ENCODE peak calls at places on chromosomes 12 and 14, in five cellular contexts. One of them, this sample, is unnamed.

GRCh38 chr14:77066555-77067172 is 31.4 kb upstream of the CIPC start:
- DNase-seq in endothelial cell: no peak
- DNase-seq in fibroblast of the aortic adventitia: peak; percentile 22
- DNase-seq in uterus: no peak
- DNase-seq in pancreas: no peak
- DNase-seq in this sample: no peak

GRCh38 chr14:104037074-104037473 is 48.4 kb upstream of the ASPG start:
- DNase-seq in endothelial cell: no peak
- DNase-seq in fibroblast of the aortic adventitia: no peak
- DNase-seq in uterus: no peak
- DNase-seq in pancreas: no peak
- DNase-seq in this sample: no peak

GRCh38 chr14:87869619-87870583 is 123.1 kb downstream of the GALC start:
- DNase-seq in endothelial cell: no peak
- DNase-seq in fibroblast of the aortic adventitia: peak; percentile 79
- DNase-seq in uterus: peak; percentile 29
- DNase-seq in pancreas: no peak
- DNase-seq in this sample: no peak

GRCh38 chr14:50795909-50796308 is 35.1 kb downstream of the NIN start:
- DNase-seq in endothelial cell: no peak
- DNase-seq in fibroblast of the aortic adventitia: no peak
- DNase-seq in uterus: no peak
- DNase-seq in pancreas: no peak
- DNase-seq in this sample: no peak

GRCh38 chr12:122062832-122063690 is 15.5 kb upstream of the MLXIP start:
- DNase-seq in endothelial cell: peak; percentile 22
- DNase-seq in fibroblast of the aortic adventitia: peak; percentile 89
- DNase-seq in uterus: peak; percentile 87
- DNase-seq in pancreas: peak; percentile 63
- DNase-seq in this sample: no peak

GRCh38 chr12:50948798-50949197 is 3.5 kb upstream of the HIGD1C start:
- DNase-seq in endothelial cell: no peak
- DNase-seq in fibroblast of the aortic adventitia: no peak
- DNase-seq in uterus: no peak
- DNase-seq in pancreas: no peak
- DNase-seq in this sample: no peak

GRCh38 chr14:53128303-53128702 is 24.8 kb downstream of the DDHD1 start:
- DNase-seq in endothelial cell: no peak
- DNase-seq in fibroblast of the aortic adventitia: peak; percentile 16
- DNase-seq in uterus: no peak
- DNase-seq in pancreas: no peak
- DNase-seq in this sample: no peak

GRCh38 chr12:97177482-97177881 is 270.4 kb downstream of the NEDD1 start:
- DNase-seq in endothelial cell: no peak
- DNase-seq in fibroblast of the aortic adventitia: no peak
- DNase-seq in uterus: no peak
- DNase-seq in pancreas: no peak
- DNase-seq in this sample: no peak

GRCh38 chr14:104515059-104515810 is 64.3 kb upstream of the C14orf180 start:
- DNase-seq in endothelial cell: no peak
- DNase-seq in fibroblast of the aortic adventitia: no peak
- DNase-seq in uterus: no peak
- DNase-seq in pancreas: no peak
- DNase-seq in this sample: no peak

GRCh38 chr12:120944645-120945217 is 33.6 kb upstream of the HNF1A start:
- DNase-seq in endothelial cell: peak; percentile 72
- DNase-seq in fibroblast of the aortic adventitia: peak; percentile 50
- DNase-seq in uterus: no peak
- DNase-seq in pancreas: peak; percentile 60
- DNase-seq in this sample: peak; percentile 57

GRCh38 chr12:94954029-94954685 is 49.3 kb downstream of the NDUFA12 start:
- DNase-seq in endothelial cell: no peak
- DNase-seq in fibroblast of the aortic adventitia: peak; percentile 64
- DNase-seq in uterus: no peak
- DNase-seq in pancreas: no peak
- DNase-seq in this sample: no peak

GRCh38 chr14:61365667-61366194 is 44.4 kb downstream of the PRKCH start:
- DNase-seq in endothelial cell: no peak
- DNase-seq in fibroblast of the aortic adventitia: peak; percentile 10
- DNase-seq in uterus: no peak
- DNase-seq in pancreas: no peak
- DNase-seq in this sample: no peak

GRCh38 chr12:57837779-57838562 is 8.6 kb downstream of the CTDSP2 start:
- DNase-seq in endothelial cell: no peak
- DNase-seq in fibroblast of the aortic adventitia: peak; percentile 84
- DNase-seq in uterus: no peak
- DNase-seq in pancreas: no peak
- DNase-seq in this sample: no peak

GRCh38 chr14:40312296-40312695 is 880.1 kb upstream of the FBXO33 start:
- DNase-seq in endothelial cell: no peak
- DNase-seq in fibroblast of the aortic adventitia: no peak
- DNase-seq in uterus: no peak
- DNase-seq in pancreas: no peak
- DNase-seq in this sample: no peak

GRCh38 chr14:96711559-96712267 is 85.5 kb upstream of the VRK1 start:
- DNase-seq in endothelial cell: no peak
- DNase-seq in fibroblast of the aortic adventitia: no peak
- DNase-seq in uterus: no peak
- DNase-seq in pancreas: no peak
- DNase-seq in this sample: no peak

GRCh38 chr14:78933948-78934524 is 763.9 kb downstream of the NRXN3 start:
- DNase-seq in endothelial cell: peak; percentile 19
- DNase-seq in fibroblast of the aortic adventitia: peak; percentile 43
- DNase-seq in uterus: no peak
- DNase-seq in pancreas: no peak
- DNase-seq in this sample: no peak

GRCh38 chr14:103021817-103022668 is 35.3 kb downstream of the CDC42BPB start:
- DNase-seq in endothelial cell: no peak
- DNase-seq in fibroblast of the aortic adventitia: peak; percentile 16
- DNase-seq in uterus: no peak
- DNase-seq in pancreas: no peak
- DNase-seq in this sample: no peak

GRCh38 chr14:20436363-20436755 is 393 bp upstream of the KLHL33 start:
- DNase-seq in endothelial cell: no peak
- DNase-seq in fibroblast of the aortic adventitia: peak; percentile 76
- DNase-seq in uterus: no peak
- DNase-seq in pancreas: no peak
- DNase-seq in this sample: no peak

GRCh38 chr12:91219511-91219910 is 36.9 kb upstream of the DCN start:
- DNase-seq in endothelial cell: no peak
- DNase-seq in fibroblast of the aortic adventitia: peak; percentile 78
- DNase-seq in uterus: no peak
- DNase-seq in pancreas: no peak
- DNase-seq in this sample: no peak

GRCh38 chr14:99401624-99402282 is 78.9 kb downstream of the SETD3 start:
- DNase-seq in endothelial cell: no peak
- DNase-seq in fibroblast of the aortic adventitia: no peak
- DNase-seq in uterus: no peak
- DNase-seq in pancreas: no peak
- DNase-seq in this sample: no peak

GRCh38 chr14:100900837-100901390 is 2.6 kb downstream of the RTL1 start:
- DNase-seq in endothelial cell: peak; percentile 84
- DNase-seq in fibroblast of the aortic adventitia: no peak
- DNase-seq in uterus: no peak
- DNase-seq in pancreas: peak; percentile 30
- DNase-seq in this sample: no peak

GRCh38 chr12:116609715-116610114 is 50.5 kb downstream of the MAP1LC3B2 start:
- DNase-seq in endothelial cell: peak; percentile 50
- DNase-seq in fibroblast of the aortic adventitia: no peak
- DNase-seq in uterus: no peak
- DNase-seq in pancreas: no peak
- DNase-seq in this sample: no peak

GRCh38 chr14:97978336-97978735 is 1181.2 kb downstream of the VRK1 start:
- DNase-seq in endothelial cell: peak; percentile 64
- DNase-seq in fibroblast of the aortic adventitia: peak; percentile 49
- DNase-seq in uterus: peak; percentile 80
- DNase-seq in pancreas: peak; percentile 82
- DNase-seq in this sample: no peak

GRCh38 chr12:122659579-122659978 is 43.6 kb downstream of the HCAR2 start:
- DNase-seq in endothelial cell: no peak
- DNase-seq in fibroblast of the aortic adventitia: no peak
- DNase-seq in uterus: no peak
- DNase-seq in pancreas: no peak
- DNase-seq in this sample: no peak

GRCh38 chr14:69615471-69616407 is 4.3 kb downstream of the SUSD6 start:
- DNase-seq in endothelial cell: no peak
- DNase-seq in fibroblast of the aortic adventitia: peak; percentile 87
- DNase-seq in uterus: peak; percentile 84
- DNase-seq in pancreas: no peak
- DNase-seq in this sample: peak; percentile 27

GRCh38 chr12:6361834-6362233 is 13.5 kb downstream of the SCNN1A start:
- DNase-seq in endothelial cell: no peak
- DNase-seq in fibroblast of the aortic adventitia: no peak
- DNase-seq in uterus: no peak
- DNase-seq in pancreas: no peak
- DNase-seq in this sample: no peak

GRCh38 chr12:93140801-93141200 is 211.7 kb upstream of the EEA1 start:
- DNase-seq in endothelial cell: no peak
- DNase-seq in fibroblast of the aortic adventitia: no peak
- DNase-seq in uterus: no peak
- DNase-seq in pancreas: no peak
- DNase-seq in this sample: no peak

GRCh38 chr12:78331764-78332163 is 501.1 kb downstream of the NAV3 start:
- DNase-seq in endothelial cell: no peak
- DNase-seq in fibroblast of the aortic adventitia: no peak
- DNase-seq in uterus: no peak
- DNase-seq in pancreas: no peak
- DNase-seq in this sample: no peak

GRCh38 chr14:101963611-101964296 is 619 bp upstream of the DYNC1H1 start:
- DNase-seq in endothelial cell: no peak
- DNase-seq in fibroblast of the aortic adventitia: no peak
- DNase-seq in uterus: no peak
- DNase-seq in pancreas: peak; percentile 43
- DNase-seq in this sample: no peak

GRCh38 chr12:23564454-23564853 is 385.0 kb downstream of the SOX5 start:
- DNase-seq in endothelial cell: no peak
- DNase-seq in fibroblast of the aortic adventitia: no peak
- DNase-seq in uterus: no peak
- DNase-seq in pancreas: no peak
- DNase-seq in this sample: no peak

GRCh38 chr12:2642176-2642892 is 152.4 kb upstream of the FKBP4 start:
- DNase-seq in endothelial cell: no peak
- DNase-seq in fibroblast of the aortic adventitia: no peak
- DNase-seq in uterus: peak; percentile 8
- DNase-seq in pancreas: no peak
- DNase-seq in this sample: no peak

GRCh38 chr12:2640281-2640680 is 154.5 kb upstream of the FKBP4 start:
- DNase-seq in endothelial cell: no peak
- DNase-seq in fibroblast of the aortic adventitia: peak; percentile 78
- DNase-seq in uterus: peak; percentile 25
- DNase-seq in pancreas: no peak
- DNase-seq in this sample: no peak

GRCh38 chr12:2640709-2641108 is 154.1 kb upstream of the FKBP4 start:
- DNase-seq in endothelial cell: no peak
- DNase-seq in fibroblast of the aortic adventitia: peak; percentile 95
- DNase-seq in uterus: peak; percentile 70
- DNase-seq in pancreas: no peak
- DNase-seq in this sample: no peak

GRCh38 chr12:2641761-2642160 is 153.0 kb upstream of the FKBP4 start:
- DNase-seq in endothelial cell: no peak
- DNase-seq in fibroblast of the aortic adventitia: no peak
- DNase-seq in uterus: peak; percentile 13
- DNase-seq in pancreas: no peak
- DNase-seq in this sample: no peak

DNA sequence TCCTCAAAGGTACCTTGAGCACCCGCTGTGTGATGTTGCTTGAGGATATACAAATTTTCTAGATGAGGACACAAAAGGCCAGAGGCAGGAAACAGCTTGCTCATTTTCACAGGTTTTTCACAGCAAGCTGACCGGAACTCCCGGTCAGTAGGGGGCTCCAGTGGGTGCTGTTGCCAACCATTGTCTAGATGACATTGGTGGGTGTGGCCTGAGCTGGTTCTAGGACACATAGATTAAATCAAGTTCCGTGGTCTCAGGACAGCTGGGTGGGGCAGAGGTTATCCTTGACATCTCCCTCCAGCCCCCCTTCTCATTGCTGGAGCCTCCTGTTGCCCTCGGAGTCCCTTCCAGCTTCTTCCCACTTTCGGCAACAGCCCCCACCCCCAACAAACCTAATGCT is 153.6 kb upstream of the FKBP4 start:
- DNase-seq in endothelial cell: peak; percentile 54
- DNase-seq in fibroblast of the aortic adventitia: peak; percentile 31
- DNase-seq in uterus: peak; percentile 51
- DNase-seq in pancreas: no peak
- DNase-seq in this sample: no peak
- TF ChIP-seq CTCF in endothelial cell: peak; percentile 29
- TF ChIP-seq CTCF in fibroblast of the aortic adventitia: peak; percentile 38
- TF ChIP-seq CTCF in uterus: no peak
- TF ChIP-seq CTCF in pancreas: no peak
- TF ChIP-seq CTCF in this sample: no peak

DNA sequence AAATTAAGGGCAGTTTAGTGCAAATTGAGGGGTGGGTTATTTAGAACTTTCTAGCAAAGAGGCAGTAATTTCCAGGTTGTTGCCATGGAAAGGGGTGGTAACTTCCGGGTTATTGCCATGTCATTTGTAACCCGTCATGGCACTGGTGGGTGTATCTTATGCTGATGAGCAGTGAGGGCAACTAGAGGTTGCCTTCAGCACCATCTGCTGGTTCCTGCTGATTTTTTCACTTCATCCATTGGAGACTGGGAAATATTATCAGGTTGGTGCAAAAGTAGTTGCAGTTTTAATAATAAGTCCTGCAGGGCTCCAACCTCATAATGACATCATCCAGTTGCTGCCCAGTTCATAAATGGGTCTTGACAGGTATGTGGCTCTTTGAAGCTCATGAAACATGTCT is 24.4 kb upstream of the SERPINA4 start:
- DNase-seq in endothelial cell: no peak
- DNase-seq in fibroblast of the aortic adventitia: no peak
- DNase-seq in uterus: no peak
- DNase-seq in pancreas: no peak
- DNase-seq in this sample: no peak
- TF ChIP-seq CTCF in endothelial cell: no peak
- TF ChIP-seq CTCF in fibroblast of the aortic adventitia: no peak
- TF ChIP-seq CTCF in uterus: no peak
- TF ChIP-seq CTCF in pancreas: no peak
- TF ChIP-seq CTCF in this sample: no peak

GRCh38 chr12:76080729-76081415 is 3.6 kb downstream of the NAP1L1 start:
- DNase-seq in endothelial cell: peak; percentile 22
- DNase-seq in fibroblast of the aortic adventitia: no peak
- DNase-seq in uterus: no peak
- DNase-seq in pancreas: no peak
- DNase-seq in this sample: no peak
- TF ChIP-seq CTCF in endothelial cell: no peak
- TF ChIP-seq CTCF in fibroblast of the aortic adventitia: no peak
- TF ChIP-seq CTCF in uterus: no peak
- TF ChIP-seq CTCF in pancreas: no peak
- TF ChIP-seq CTCF in this sample: no peak

DNA sequence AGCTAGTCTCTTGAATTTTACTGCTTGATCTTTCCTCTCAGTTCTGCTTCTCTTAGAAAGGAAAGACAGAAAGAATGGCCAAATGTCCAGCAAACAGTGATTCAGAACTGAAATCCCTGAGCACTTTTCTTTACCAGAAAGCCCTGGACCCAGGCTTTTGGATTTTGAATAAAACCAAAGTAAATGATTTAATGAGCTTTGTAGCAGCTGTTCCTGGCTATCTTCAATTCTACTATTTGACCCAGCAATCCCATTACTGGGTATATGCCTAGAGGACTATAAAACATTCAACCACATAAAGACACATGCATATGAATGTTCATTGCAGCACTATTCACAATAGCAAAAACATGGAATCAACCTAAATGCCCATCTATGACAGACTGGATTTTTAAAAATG is 187.2 kb downstream of the PRKD1 start:
- DNase-seq in endothelial cell: no peak
- DNase-seq in fibroblast of the aortic adventitia: no peak
- DNase-seq in uterus: no peak
- DNase-seq in pancreas: no peak
- DNase-seq in this sample: no peak
- TF ChIP-seq CTCF in endothelial cell: no peak
- TF ChIP-seq CTCF in fibroblast of the aortic adventitia: no peak
- TF ChIP-seq CTCF in uterus: no peak
- TF ChIP-seq CTCF in pancreas: no peak
- TF ChIP-seq CTCF in this sample: no peak